ENCODE peak calls at places on chromosomes 13 and 19, in eight cellular contexts. Q, W, D, S, J, G, K and U are unnamed samples.

GRCh38 chr13:30905932-30906383 is at the start of gene MEDAG:
- DNase-seq in Q (no peak), W (peak; percentile 95), D (peak; percentile 92), S (peak; percentile 29), J (peak; percentile 92), G (peak; percentile 89), K (peak; percentile 66), U (no peak)

GRCh38 chr13:29830000-29830399 is 20.4 kb downstream of the UBL3 start:
- DNase-seq in Q (no peak), W (no peak), D (no peak), S (no peak), J (no peak), G (no peak), K (no peak), U (no peak)

GRCh38 chr13:44306401-44307192 is 67.0 kb upstream of the SERP2 start:
- DNase-seq in Q (no peak), W (peak; percentile 86), D (no peak), S (peak; percentile 95), J (no peak), G (peak; percentile 95), K (peak; percentile 87), U (no peak)

GRCh38 chr19:4867534-4868285 is at the start of gene PLIN3:
- DNase-seq in Q (peak; percentile 84), W (peak; percentile 98), D (peak; percentile 99), S (peak; percentile 92), J (peak; percentile 95), G (peak; percentile 98), K (peak; percentile 96), U (peak; percentile 97)

GRCh38 chr13:107370036-107370785 is 802.3 kb upstream of the ARGLU1 start:
- DNase-seq in Q (no peak), W (no peak), D (no peak), S (no peak), J (no peak), G (peak; percentile 62), K (peak; percentile 40), U (no peak)

GRCh38 chr19:39303373-39304184 is 7.4 kb downstream of the IFNL1 start:
- DNase-seq in Q (no peak), W (peak; percentile 1), D (no peak), S (no peak), J (no peak), G (no peak), K (no peak), U (no peak)

GRCh38 chr19:7188682-7189629 is 105.3 kb downstream of the INSR start:
- DNase-seq in Q (no peak), W (no peak), D (no peak), S (no peak), J (no peak), G (peak; percentile 64), K (peak; percentile 63), U (no peak)

GRCh38 chr13:25901460-25902376 is 150.1 kb downstream of the SHISA2 start:
- DNase-seq in Q (peak; percentile 60), W (no peak), D (no peak), S (no peak), J (no peak), G (peak; percentile 91), K (no peak), U (no peak)

GRCh38 chr19:54502518-54503048 is at the start of gene LAIR2:
- DNase-seq in Q (no peak), W (no peak), D (no peak), S (no peak), J (no peak), G (no peak), K (no peak), U (no peak)

GRCh38 chr19:17209126-17210036 is 5.8 kb upstream of the USE1 start:
- DNase-seq in Q (peak; percentile 47), W (no peak), D (no peak), S (no peak), J (no peak), G (peak; percentile 34), K (peak; percentile 23), U (no peak)

GRCh38 chr13:114022309-114022669 is 48.4 kb upstream of the C13orf46 start:
- DNase-seq in Q (no peak), W (peak; percentile 23), D (no peak), S (no peak), J (no peak), G (no peak), K (no peak), U (no peak)

GRCh38 chr13:114024603-114025431 is 50.9 kb upstream of the C13orf46 start:
- DNase-seq in Q (peak; percentile 46), W (peak; percentile 64), D (no peak), S (no peak), J (no peak), G (no peak), K (no peak), U (no peak)

GRCh38 chr13:114025432-114026127 is 51.7 kb upstream of the C13orf46 start:
- DNase-seq in Q (peak; percentile 39), W (peak; percentile 35), D (no peak), S (peak; percentile 63), J (no peak), G (peak; percentile 88), K (peak; percentile 75), U (no peak)

GRCh38 chr13:114022876-114023275 is 49.0 kb upstream of the C13orf46 start:
- DNase-seq in Q (no peak), W (peak; percentile 37), D (no peak), S (no peak), J (no peak), G (no peak), K (no peak), U (no peak)

DNA sequence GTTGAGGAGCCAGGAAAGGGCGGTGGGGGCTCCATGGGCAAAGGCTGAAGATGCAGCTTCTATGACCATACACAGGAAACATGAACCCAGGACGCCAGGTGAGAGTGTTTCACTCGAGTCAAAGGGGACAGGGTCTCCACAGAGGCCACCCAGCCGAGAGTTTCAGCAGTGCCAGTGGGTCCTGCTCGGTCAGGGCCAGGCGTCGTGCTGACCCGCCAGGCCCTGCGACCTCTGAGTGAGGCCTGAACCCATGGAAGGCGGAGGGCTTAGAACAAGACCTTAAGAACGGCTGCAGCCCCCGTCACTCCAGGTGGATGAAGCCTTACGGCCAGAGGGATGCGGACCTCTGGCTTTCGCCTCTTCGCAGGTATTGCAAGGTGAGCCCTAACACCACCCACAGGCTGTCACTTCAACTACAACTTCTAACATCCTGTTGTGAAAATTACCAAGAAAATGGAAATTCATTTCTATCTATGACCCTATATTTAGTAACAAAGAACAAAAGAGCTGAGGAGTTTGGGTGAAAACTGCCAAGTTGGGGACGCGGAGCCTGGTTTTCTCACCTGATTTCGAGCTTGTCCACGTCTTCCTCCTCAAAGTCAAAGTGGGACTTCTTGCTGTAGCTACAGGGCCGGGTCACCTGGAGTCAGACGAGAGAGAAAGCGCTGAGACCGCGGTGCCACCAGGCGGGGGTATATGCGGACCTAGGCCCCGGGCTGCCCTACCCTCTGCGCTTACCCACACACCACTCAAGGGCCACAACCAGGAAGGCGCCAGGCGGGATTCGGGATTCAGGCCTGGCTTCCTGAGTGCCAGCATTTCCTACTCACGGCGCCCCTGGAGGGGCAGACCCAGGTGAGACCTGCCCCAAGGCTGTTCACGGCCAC is 50.1 kb upstream of the C13orf46 start:
- DNase-seq in Q (no peak), W (no peak), D (no peak), S (no peak), J (no peak), G (no peak), K (no peak), U (no peak)
- TF ChIP-seq CTCF in Q (no peak), W (no peak), D (no peak), S (no peak), J (no peak), G (no peak), K (no peak), U (no peak)

DNA sequence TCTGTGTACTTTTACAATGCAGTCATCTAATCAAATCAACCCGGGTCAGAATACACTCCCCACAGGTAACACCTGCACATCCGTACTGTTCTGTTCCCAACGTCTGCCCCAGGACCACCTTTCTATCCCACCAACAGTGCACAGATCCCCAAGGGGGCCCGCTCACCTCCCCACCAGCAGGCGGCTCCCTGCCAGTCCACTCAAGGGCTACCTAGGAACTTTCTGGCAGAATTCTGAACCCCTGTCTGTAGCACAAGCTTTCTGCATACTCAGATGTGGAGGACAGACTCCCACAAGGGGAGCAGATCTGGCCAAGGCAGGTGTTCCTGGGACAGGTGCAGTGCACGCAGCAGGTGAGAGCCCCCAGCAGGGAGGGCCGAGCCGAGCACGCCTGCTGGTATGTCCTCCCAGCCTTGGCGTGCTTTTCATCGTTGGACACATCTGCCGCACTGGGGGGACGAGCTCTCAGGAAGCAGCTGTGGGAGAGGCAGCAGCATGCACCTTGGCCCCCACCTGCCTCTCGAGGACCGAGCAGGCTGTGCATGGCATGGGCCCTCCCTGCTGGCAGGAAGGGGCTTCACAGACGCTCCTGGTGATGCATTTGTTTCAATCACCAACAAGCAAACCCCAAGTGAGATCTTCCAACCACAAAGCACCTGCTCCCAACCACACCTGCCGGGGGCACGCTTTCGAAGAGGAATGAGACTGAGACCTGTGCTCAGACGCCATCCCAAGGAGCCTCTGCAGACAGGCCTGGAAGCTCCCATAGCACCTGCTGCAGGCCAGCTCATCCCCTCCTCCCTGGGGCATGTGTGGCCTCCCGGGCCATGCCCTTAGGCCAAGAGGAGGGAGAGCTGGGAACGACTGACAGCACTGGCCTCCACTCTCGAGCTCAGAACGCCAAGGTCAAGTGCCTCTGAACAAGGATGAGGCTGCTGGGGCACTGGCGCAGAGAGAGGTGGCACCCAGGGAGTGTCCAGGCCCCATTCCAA is 35.9 kb downstream of the RAB20 start:
- DNase-seq in Q (peak; percentile 27), W (no peak), D (no peak), S (no peak), J (no peak), G (no peak), K (no peak), U (no peak)
- TF ChIP-seq CTCF in Q (peak; percentile 39), W (no peak), D (no peak), S (no peak), J (no peak), G (no peak), K (no peak), U (no peak)

GRCh38 chr19:30969586-30969985 is 379.6 kb downstream of the TSHZ3 start:
- DNase-seq in Q (no peak), W (no peak), D (no peak), S (no peak), J (no peak), G (no peak), K (peak; percentile 15), U (no peak)

GRCh38 chr19:30968841-30969399 is 380.3 kb downstream of the TSHZ3 start:
- DNase-seq in Q (no peak), W (no peak), D (no peak), S (no peak), J (no peak), G (no peak), K (no peak), U (no peak)

GRCh38 chr19:30968210-30968609 is 381.0 kb downstream of the TSHZ3 start:
- DNase-seq in Q (no peak), W (no peak), D (no peak), S (no peak), J (no peak), G (no peak), K (peak; percentile 24), U (no peak)
- TF ChIP-seq CTCF in Q (no peak), W (no peak), D (no peak), S (peak; percentile 43), J (no peak), G (no peak), K (peak; percentile 53), U (no peak)

DNA sequence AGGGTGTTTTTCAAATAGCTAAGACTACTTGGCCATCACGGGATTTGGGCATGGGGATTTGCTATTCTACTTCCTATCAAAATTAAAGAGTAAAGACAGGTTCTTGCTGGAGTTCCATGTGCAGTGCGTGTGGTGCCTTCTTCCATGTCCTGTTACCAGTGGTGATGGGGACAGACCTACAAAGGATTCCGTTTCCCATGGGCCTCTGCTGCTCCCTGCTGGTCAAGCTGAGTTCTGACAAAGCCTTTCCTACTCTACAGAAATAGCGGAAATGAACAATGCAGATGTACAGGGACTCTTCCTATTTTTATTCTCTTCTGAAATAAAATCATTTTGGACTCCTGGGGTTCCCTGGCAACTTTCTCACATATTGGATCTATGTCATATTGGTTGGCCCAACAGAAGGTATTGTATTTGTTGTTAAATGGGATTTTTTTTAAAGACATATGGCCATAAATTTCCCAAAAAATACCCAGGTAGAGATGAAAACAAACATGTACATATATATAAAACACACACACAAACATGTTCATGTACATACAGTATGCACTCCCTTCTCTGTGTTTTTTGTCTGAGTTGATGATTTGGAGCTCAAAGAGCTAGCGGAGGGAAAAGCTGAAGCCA is 90.5 kb upstream of the SLC15A1 start:
- DNase-seq in Q (peak; percentile 30), W (peak; percentile 80), D (peak; percentile 82), S (peak; percentile 72), J (no peak), G (peak; percentile 86), K (peak; percentile 82), U (peak; percentile 45)
- TF ChIP-seq CTCF in Q (peak; percentile 93), W (peak; percentile 67), D (peak; percentile 75), S (peak; percentile 94), J (peak; percentile 82), G (peak; percentile 95), K (peak; percentile 99), U (peak; percentile 69)